ENCODE peak calls at places on chromosomes 2 and 18, in five cellular contexts. S, R, Q, Z and P are unnamed samples.

GRCh38 chr2:6922201-6922656 is 5.0 kb downstream of the RNF144A start:
- DNase-seq in S (no peak), R (no peak), Q (peak; percentile 18), Z (no peak), P (no peak)

GRCh38 chr18:59814872-59815271 is 84.9 kb upstream of the PMAIP1 start:
- DNase-seq in S (peak; percentile 88), R (no peak), Q (peak; percentile 32), Z (no peak), P (no peak)

GRCh38 chr2:20474757-20475566 is 28.1 kb downstream of the RHOB start:
- DNase-seq in S (no peak), R (no peak), Q (no peak), Z (no peak), P (no peak)

GRCh38 chr18:50665519-50665918 is 105.6 kb downstream of the MAPK4 start:
- DNase-seq in S (no peak), R (peak; percentile 27), Q (no peak), Z (no peak), P (peak; percentile 54)

GRCh38 chr18:3596324-3597158 is 146.6 kb downstream of the TGIF1 start:
- DNase-seq in S (peak; percentile 52), R (peak; percentile 74), Q (peak; percentile 88), Z (peak; percentile 40), P (peak; percentile 54)

GRCh38 chr2:105391058-105391627 is 7.7 kb downstream of the FHL2 start:
- DNase-seq in S (no peak), R (no peak), Q (peak; percentile 53), Z (no peak), P (no peak)

GRCh38 chr2:66430195-66430905 is 4.6 kb upstream of the MEIS1 start:
- DNase-seq in S (no peak), R (peak; percentile 53), Q (no peak), Z (no peak), P (no peak)

GRCh38 chr2:240045098-240045497 is 8.2 kb downstream of the OR6B3 start:
- DNase-seq in S (no peak), R (no peak), Q (no peak), Z (no peak), P (no peak)

GRCh38 chr2:217153433-217153997 is 293.7 kb upstream of the TNP1 start:
- DNase-seq in S (no peak), R (no peak), Q (no peak), Z (no peak), P (no peak)

GRCh38 chr18:10015941-10016819 is 102.4 kb downstream of the VAPA start:
- DNase-seq in S (peak; percentile 94), R (peak; percentile 64), Q (no peak), Z (no peak), P (no peak)
- TF ChIP-seq CTCF in S (peak; percentile 66), R (peak; percentile 43), Q (no peak), Z (no peak), P (no peak)

DNA sequence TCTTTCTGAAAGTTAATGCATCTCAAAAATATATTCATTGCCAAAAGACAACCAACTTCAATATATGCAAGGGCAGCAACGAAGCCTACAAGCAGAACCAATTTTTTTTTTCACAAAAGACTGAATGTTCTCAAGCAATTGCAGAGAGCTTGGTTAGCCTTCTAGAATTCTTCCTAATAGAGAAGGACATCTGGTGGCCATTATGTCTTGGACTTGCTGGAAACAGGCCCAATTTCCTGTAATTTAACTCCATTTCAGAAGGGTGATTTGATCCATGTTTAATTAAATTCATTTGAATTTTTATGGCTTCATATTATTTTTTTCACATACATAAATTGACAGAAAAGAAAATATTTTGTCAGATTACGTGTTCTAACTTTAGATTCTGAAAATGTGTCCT is 208.0 kb downstream of the TPGS2 start:
- DNase-seq in S (peak; percentile 13), R (no peak), Q (no peak), Z (no peak), P (no peak)
- TF ChIP-seq CTCF in S (peak; percentile 3), R (peak; percentile 53), Q (no peak), Z (no peak), P (no peak)

GRCh38 chr2:57453929-57454328 is 592.7 kb upstream of the VRK2 start:
- DNase-seq in S (no peak), R (no peak), Q (no peak), Z (no peak), P (no peak)
- TF ChIP-seq CTCF in S (no peak), R (peak; percentile 72), Q (no peak), Z (peak; percentile 26), P (peak; percentile 24)

DNA sequence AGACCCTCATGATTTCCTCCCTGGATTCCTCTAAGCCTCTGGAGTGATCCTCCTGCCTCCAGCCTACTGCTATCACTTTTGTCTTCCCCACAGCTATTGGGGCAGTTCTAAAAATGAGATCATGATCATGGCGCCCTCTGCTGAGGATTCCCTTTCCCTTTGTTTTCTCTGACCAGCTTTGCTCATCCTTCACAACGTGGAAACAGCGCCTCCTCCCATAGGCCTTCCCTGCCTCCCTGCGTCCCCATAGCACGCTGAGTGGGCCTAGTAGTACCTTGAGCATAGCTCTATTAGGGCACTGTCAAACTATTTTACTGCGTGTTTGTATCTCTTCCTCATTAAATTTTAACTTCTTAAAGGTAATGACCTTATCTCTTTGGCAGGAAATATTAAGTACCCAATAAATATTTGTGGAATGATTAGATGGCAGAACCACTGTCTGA is 207.0 kb upstream of the FANCL start:
- DNase-seq in S (peak; percentile 80), R (peak; percentile 97), Q (peak; percentile 90), Z (peak; percentile 67), P (peak; percentile 72)
- TF ChIP-seq CTCF in S (peak; percentile 77), R (peak; percentile 84), Q (peak; percentile 97), Z (peak; percentile 63), P (peak; percentile 51)

DNA sequence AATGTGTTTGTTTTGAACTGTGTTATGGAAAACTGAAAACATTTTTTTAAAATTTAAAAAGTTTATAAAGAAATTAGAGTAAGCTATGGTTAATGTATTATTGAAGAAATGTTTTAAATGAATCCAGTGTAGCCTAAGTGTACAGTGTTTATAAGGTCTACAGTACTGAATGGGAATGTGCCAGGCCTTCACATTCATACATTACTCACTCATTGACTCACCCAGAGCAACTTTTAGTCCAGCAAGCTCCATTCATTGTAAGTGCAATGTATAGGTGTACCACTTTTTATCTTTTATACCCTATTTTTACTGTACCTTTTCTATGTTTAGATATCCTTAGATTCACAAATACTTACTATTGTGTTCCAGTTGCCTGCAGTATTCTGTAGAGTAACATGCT is 215.1 kb upstream of the THUMPD2 start:
- DNase-seq in S (peak; percentile 65), R (no peak), Q (no peak), Z (no peak), P (no peak)
- TF ChIP-seq CTCF in S (no peak), R (no peak), Q (no peak), Z (no peak), P (no peak)

GRCh38 chr2:142734231-142734630 is 143.2 kb upstream of the KYNU start:
- DNase-seq in S (no peak), R (no peak), Q (no peak), Z (no peak), P (no peak)
- TF ChIP-seq CTCF in S (peak; percentile 14), R (peak; percentile 47), Q (no peak), Z (peak; percentile 39), P (no peak)

DNA sequence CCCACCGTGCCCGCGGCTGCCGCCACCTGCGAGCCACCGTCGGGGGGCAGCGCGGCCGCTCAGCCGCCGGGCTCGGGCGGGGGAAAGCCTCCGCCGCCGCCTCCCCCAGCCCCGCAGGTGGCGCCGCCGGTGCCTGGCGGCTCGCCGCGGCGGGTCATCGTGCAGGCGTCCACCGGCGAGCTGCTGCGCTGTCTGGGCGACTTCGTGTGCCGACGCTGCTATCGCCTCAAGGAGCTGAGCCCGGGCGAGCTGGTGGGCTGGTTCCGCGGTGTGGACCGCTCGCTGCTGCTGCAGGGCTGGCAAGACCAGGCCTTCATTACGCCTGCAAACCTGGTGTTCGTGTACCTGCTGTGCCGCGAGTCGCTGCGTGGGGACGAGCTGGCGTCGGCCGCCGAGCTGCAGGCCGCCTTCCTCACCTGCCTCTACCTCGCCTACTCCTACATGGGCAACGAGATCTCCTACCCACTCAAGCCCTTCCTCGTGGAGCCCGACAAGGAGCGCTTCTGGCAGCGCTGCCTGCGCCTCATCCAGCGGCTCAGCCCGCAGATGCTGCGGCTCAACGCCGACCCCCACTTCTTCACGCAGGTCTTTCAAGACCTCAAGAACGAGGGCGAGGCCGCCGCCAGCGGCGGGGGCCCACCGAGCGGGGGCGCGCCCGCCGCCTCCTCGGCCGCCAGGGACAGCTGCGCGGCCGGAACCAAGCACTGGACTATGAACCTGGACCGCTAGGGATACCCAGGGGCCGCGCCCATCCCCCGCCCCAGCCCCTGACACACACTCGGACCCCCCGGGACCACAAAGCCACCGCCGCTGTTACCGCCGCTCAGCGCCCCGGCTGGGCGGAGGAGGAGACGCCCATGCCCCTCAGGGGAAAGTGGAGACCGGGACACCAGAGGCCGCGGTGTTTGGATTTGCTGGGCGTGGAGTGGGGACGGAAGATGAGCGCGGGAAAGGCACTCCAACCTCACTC is 1.0 kb downstream of the CDK5R2 start:
- DNase-seq in S (no peak), R (peak; percentile 69), Q (no peak), Z (no peak), P (peak; percentile 21)
- TF ChIP-seq CTCF in S (no peak), R (no peak), Q (no peak), Z (no peak), P (no peak)

GRCh38 chr18:28013064-28013463 is 163.9 kb downstream of the CDH2 start:
- DNase-seq in S (peak; percentile 48), R (no peak), Q (peak; percentile 15), Z (no peak), P (no peak)
- TF ChIP-seq CTCF in S (peak; percentile 65), R (peak; percentile 74), Q (peak; percentile 48), Z (peak; percentile 60), P (peak; percentile 21)

GRCh38 chr2:17470855-17471641 is 47.2 kb downstream of the RAD51AP2 start:
- DNase-seq in S (peak; percentile 60), R (peak; percentile 65), Q (peak; percentile 32), Z (no peak), P (peak; percentile 4)
- TF ChIP-seq CTCF in S (peak; percentile 51), R (peak; percentile 82), Q (peak; percentile 24), Z (peak; percentile 63), P (peak; percentile 30)